ENCODE peak calls at places on chromosomes 4 and X, in nine cellular contexts. G is endothelial cell, D is heart left ventricle, S is AG09309, E is tibial nerve, B is body of pancreas, P is thoracic aorta, M is fibroblast of pulmonary artery, Q is cardiac muscle cell. N is an unnamed sample.

GRCh38 chr4:151921371-151921770 is 160.6 kb upstream of the GATB start:
- DNase-seq in D (no peak), G (no peak), M (no peak), P (no peak), S (no peak), Q (no peak), E (no peak), B (no peak), N (no peak)

GRCh38 chr4:4559596-4559995 is 17.7 kb upstream of the STX18 start:
- DNase-seq in B (no peak), G (no peak), E (no peak), D (no peak), P (no peak), Q (no peak), M (no peak), S (no peak), N (no peak)

GRCh38 chr4:54513231-54513630 is 144.5 kb upstream of the KIT start:
- DNase-seq in S (peak; percentile 74), Q (no peak), M (peak; percentile 85), B (no peak), G (no peak), P (peak; percentile 3), E (no peak), D (no peak), N (no peak)

GRCh38 chr4:73221734-73222133 is 36.9 kb downstream of the ANKRD17 start:
- DNase-seq in D (no peak), B (no peak), Q (no peak), P (no peak), M (no peak), E (no peak), G (no peak), S (no peak), N (no peak)

GRCh38 chr4:103098331-103098730 is 1.3 kb downstream of the BDH2 start:
- DNase-seq in G (no peak), S (no peak), Q (no peak), E (no peak), P (no peak), M (no peak), D (no peak), B (no peak), N (no peak)

GRCh38 chr4:180557348-180557747 is 1685.9 kb upstream of the TENM3 start:
- DNase-seq in Q (no peak), E (no peak), B (no peak), P (no peak), M (no peak), S (no peak), G (no peak), D (no peak), N (peak; percentile 22)

GRCh38 chr4:13705521-13706035 is 78.1 kb upstream of the BOD1L1 start:
- DNase-seq in M (no peak), B (peak; percentile 53), Q (peak; percentile 24), S (no peak), E (no peak), G (no peak), D (peak; percentile 56), P (no peak), N (no peak)

GRCh38 chr4:152586668-152587067 is 50.8 kb upstream of the FBXW7 start:
- DNase-seq in G (no peak), E (no peak), S (no peak), Q (no peak), B (no peak), D (no peak), M (no peak), P (no peak), N (no peak)

GRCh38 chr4:148834804-148835598 is 392.8 kb upstream of the NR3C2 start:
- DNase-seq in D (no peak), G (no peak), P (no peak), E (no peak), Q (peak; percentile 84), M (peak; percentile 73), B (no peak), S (no peak), N (no peak)

GRCh38 chr4:170931326-170931725 is 841.6 kb upstream of the AADAT start:
- DNase-seq in E (no peak), P (no peak), B (no peak), Q (no peak), G (no peak), D (no peak), M (no peak), S (no peak), N (no peak)

DNA sequence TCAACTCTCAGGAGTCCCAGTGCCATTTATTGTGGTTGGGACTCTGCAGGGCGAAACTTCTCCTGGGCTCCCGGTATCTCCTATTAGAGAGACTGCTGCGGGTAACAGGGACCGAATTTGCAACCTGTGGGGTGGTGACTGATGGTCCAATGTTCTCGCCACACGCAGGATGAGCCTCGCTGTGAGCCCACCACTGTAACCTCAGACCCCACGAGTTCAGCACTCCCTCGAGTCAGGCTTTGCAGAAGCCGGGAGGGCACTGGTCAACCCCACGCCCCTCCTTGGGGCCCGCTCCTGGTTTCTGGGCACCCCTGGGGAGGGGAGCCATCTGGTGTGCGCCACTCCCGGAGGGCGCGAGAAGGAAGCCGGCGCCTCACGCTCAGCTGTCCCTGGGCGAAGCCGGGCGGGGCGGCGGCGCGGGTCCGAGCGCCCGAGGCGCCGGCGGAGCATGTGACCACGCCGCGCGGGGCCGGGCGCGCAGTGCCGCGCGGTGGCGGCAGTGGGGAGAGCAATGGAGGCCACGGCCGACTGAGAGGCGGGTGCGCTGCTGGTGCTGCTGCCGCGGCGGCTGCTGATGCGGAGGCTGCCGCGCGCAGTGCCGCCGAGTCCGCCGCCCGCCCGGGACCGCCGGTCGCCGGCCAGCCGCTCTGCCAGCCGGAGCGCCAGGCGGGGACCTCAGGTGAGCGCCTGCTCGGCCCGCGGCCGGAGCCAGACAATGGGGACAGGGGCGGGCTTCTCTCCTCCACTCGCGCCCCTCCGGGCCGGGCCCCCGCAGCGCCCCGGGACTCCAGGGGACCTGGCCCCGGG is 100.1 kb downstream of the CEP135 start:
- DNase-seq in M (peak; percentile 69), E (no peak), S (peak; percentile 1), D (peak; percentile 13), G (peak; percentile 76), Q (peak; percentile 86), B (peak; percentile 49), P (no peak), N (peak; percentile 84)
- TF ChIP-seq CTCF in M (peak; percentile 23), E (peak; percentile 48), S (peak; percentile 23), D (peak; percentile 11), G (peak; percentile 15), Q (peak; percentile 37), B (no peak), P (no peak), N (peak; percentile 64)

DNA sequence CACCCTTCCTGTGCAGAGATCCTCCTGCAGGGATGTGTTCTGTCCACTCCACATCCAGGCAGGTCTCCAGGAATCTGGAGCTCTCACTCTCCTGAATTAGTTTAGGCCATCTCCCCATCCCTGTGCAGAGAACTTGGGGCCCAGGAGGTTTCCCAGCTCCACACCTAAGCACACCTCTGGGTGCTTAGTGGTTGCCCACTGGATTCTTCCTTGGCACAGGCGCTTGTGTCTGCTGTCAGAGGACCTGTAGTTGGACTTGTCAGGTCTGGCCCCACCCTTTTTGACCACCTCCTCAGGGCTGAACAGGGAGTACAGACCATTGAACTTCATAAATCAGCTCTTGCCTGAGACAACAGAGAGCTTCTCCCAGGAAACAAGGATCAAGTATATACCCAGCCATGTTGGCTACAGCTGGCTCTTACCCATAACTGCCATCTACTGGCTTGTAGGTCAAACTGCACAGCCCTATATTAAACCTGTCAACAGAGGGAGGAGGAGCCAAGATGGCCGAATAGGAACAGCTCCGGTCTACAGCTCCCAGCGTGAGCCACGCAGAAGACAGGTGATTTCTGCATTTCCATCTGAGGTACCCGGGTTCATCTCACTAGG is 275.5 kb downstream of the PPARGC1A start:
- DNase-seq in M (peak; percentile 58), D (no peak), E (no peak), S (no peak), P (no peak), B (no peak), Q (peak; percentile 22), G (no peak), N (peak; percentile 5)
- TF ChIP-seq CTCF in M (peak; percentile 49), D (peak; percentile 4), E (no peak), S (no peak), P (no peak), B (no peak), Q (peak; percentile 22), G (no peak), N (peak; percentile 10)

GRCh38 chrX:11528623-11529022 is 137.1 kb downstream of the ARHGAP6 start:
- DNase-seq in G (no peak), E (no peak), B (no peak), S (no peak), M (no peak), Q (no peak), D (no peak), P (no peak), N (no peak)

GRCh38 chrX:11533211-11533651 is 132.5 kb downstream of the ARHGAP6 start:
- DNase-seq in E (no peak), Q (peak; percentile 71), G (no peak), P (no peak), B (no peak), M (peak; percentile 85), S (peak; percentile 77), D (no peak), N (peak; percentile 37)

GRCh38 chrX:11530621-11531020 is 135.1 kb downstream of the ARHGAP6 start:
- DNase-seq in S (no peak), P (no peak), D (no peak), Q (no peak), B (no peak), M (no peak), G (no peak), E (no peak), N (no peak)

GRCh38 chrX:11532291-11533075 is 133.2 kb downstream of the ARHGAP6 start:
- DNase-seq in D (no peak), E (no peak), B (no peak), Q (no peak), S (no peak), P (no peak), M (no peak), G (no peak), N (no peak)

GRCh38 chrX:11531226-11531625 is 134.5 kb downstream of the ARHGAP6 start:
- DNase-seq in B (no peak), Q (no peak), S (no peak), M (peak; percentile 55), P (no peak), E (no peak), D (no peak), G (no peak), N (no peak)
- TF ChIP-seq CTCF in B (no peak), Q (peak; percentile 35), S (peak; percentile 39), M (peak; percentile 42), P (peak; percentile 37), E (peak; percentile 27), D (no peak), G (no peak), N (no peak)

GRCh38 chrX:15672886-15673285 is 8.3 kb upstream of the CLTRN start:
- DNase-seq in P (no peak), G (no peak), Q (no peak), S (no peak), B (no peak), M (no peak), E (no peak), D (no peak), N (no peak)

GRCh38 chrX:15674514-15674898 is 9.9 kb upstream of the CLTRN start:
- DNase-seq in G (peak; percentile 66), P (peak; percentile 76), Q (peak; percentile 94), M (peak; percentile 94), E (peak; percentile 86), S (peak; percentile 87), B (peak; percentile 99), D (peak; percentile 91), N (peak; percentile 88)

GRCh38 chrX:15673970-15674369 is 9.4 kb upstream of the CLTRN start:
- DNase-seq in D (no peak), M (no peak), B (no peak), Q (no peak), E (no peak), P (no peak), S (no peak), G (no peak), N (no peak)

GRCh38 chrX:15675490-15675921 is 10.9 kb upstream of the CLTRN start:
- DNase-seq in G (peak; percentile 58), B (peak; percentile 92), Q (peak; percentile 79), S (peak; percentile 43), D (peak; percentile 76), P (peak; percentile 27), M (no peak), E (peak; percentile 71), N (peak; percentile 82)

GRCh38 chrX:15674899-15675489 is 10.4 kb upstream of the CLTRN start:
- DNase-seq in G (peak; percentile 68), S (peak; percentile 76), P (peak; percentile 31), B (peak; percentile 89), E (peak; percentile 79), M (peak; percentile 89), D (peak; percentile 84), Q (peak; percentile 83), N (peak; percentile 84)
- TF ChIP-seq CTCF in G (no peak), S (no peak), P (no peak), B (no peak), E (no peak), M (no peak), D (no peak), Q (no peak), N (no peak)